ENCODE peak calls at places on chromosomes 16 and 17, in six cellular contexts. H is lower lobe of right lung, S is heart left ventricle, Z is adrenal gland, F is psoas muscle, N is mammary epithelial cell. I is an unnamed sample.
A peak's percentile ranks its signal among the peaks of the same experiment; 100 is the strongest.

GRCh38 chr17:75430159-75430748 is 24.8 kb upstream of the GRB2 start:
- DNase-seq in S (no peak), H (no peak), N (no peak), F (no peak), Z (no peak), I (no peak)

GRCh38 chr17:10790491-10791401 is 13.2 kb downstream of the TMEM238L start:
- DNase-seq in H (no peak), S (no peak), N (peak; percentile 40), Z (peak; percentile 38), F (no peak), I (no peak)

GRCh38 chr17:47848198-47848513 is 2.8 kb downstream of the SP6 start:
- DNase-seq in S (peak; percentile 7), H (no peak), Z (no peak), N (no peak), F (no peak), I (no peak)

GRCh38 chr16:85238233-85238647 is 126.0 kb upstream of the CIBAR2 start:
- DNase-seq in N (no peak), S (peak; percentile 63), H (peak; percentile 70), F (peak; percentile 84), Z (no peak), I (peak; percentile 94)

GRCh38 chr17:63702223-63702577 is 2.3 kb upstream of the LIMD2 start:
- DNase-seq in H (peak; percentile 59), Z (no peak), F (no peak), S (no peak), N (no peak), I (peak; percentile 76)

GRCh38 chr16:50683689-50684374 is 2.7 kb upstream of the SNX20 start:
- DNase-seq in Z (no peak), S (no peak), N (no peak), H (no peak), F (no peak), I (no peak)

GRCh38 chr17:49121696-49122292 is 10.8 kb upstream of the B4GALNT2 start:
- DNase-seq in Z (no peak), F (no peak), N (no peak), S (no peak), H (no peak), I (no peak)

GRCh38 chr17:27295945-27296344 is 2.0 kb downstream of the WSB1 start:
- DNase-seq in Z (no peak), H (no peak), N (no peak), S (no peak), F (no peak), I (no peak)

GRCh38 chr16:29943846-29944669 is 17.8 kb upstream of the TMEM219 start:
- DNase-seq in Z (peak; percentile 46), F (no peak), H (no peak), N (peak; percentile 97), S (no peak), I (no peak)

GRCh38 chr16:87541004-87541881 is 48.4 kb upstream of the ZCCHC14 start:
- DNase-seq in H (no peak), F (no peak), Z (no peak), S (peak; percentile 70), N (no peak), I (no peak)

GRCh38 chr17:2034157-2034556 is 4.2 kb downstream of the DPH1 start:
- DNase-seq in H (no peak), F (no peak), Z (no peak), N (no peak), S (no peak), I (no peak)

GRCh38 chr16:54345231-54345630 is 58.6 kb upstream of the IRX3 start:
- DNase-seq in F (no peak), Z (no peak), N (no peak), S (no peak), H (no peak), I (no peak)

GRCh38 chr17:75173526-75173925 is 9.2 kb downstream of the SUMO2 start:
- DNase-seq in N (no peak), F (no peak), H (peak; percentile 44), Z (no peak), S (no peak), I (no peak)

GRCh38 chr16:29007865-29008593 is 23.2 kb downstream of the LAT start:
- DNase-seq in F (no peak), Z (no peak), N (peak; percentile 68), S (no peak), H (no peak), I (no peak)

GRCh38 chr16:55734665-55735064 is 78.9 kb downstream of the SLC6A2 start:
- DNase-seq in H (no peak), F (no peak), S (no peak), Z (no peak), N (no peak), I (no peak)

GRCh38 chr17:1203111-1203966 is 23.6 kb upstream of the ABR start:
- DNase-seq in Z (peak; percentile 77), F (peak; percentile 82), H (peak; percentile 86), N (peak; percentile 53), S (peak; percentile 71), I (peak; percentile 90)

GRCh38 chr17:62093188-62094155 is 28.4 kb upstream of the MED13 start:
- DNase-seq in S (no peak), N (peak; percentile 96), F (no peak), H (no peak), Z (peak; percentile 19), I (no peak)

GRCh38 chr17:62902573-62903229 is 63.3 kb upstream of the TANC2 start:
- DNase-seq in Z (no peak), S (no peak), H (no peak), N (no peak), F (no peak), I (no peak)

GRCh38 chr17:38871992-38872605 is 2.2 kb downstream of the LASP1 start:
- DNase-seq in H (no peak), Z (no peak), S (no peak), N (no peak), F (no peak), I (no peak)

GRCh38 chr17:3030096-3030495 is 33.3 kb downstream of the OR1D5 start:
- DNase-seq in F (peak; percentile 38), Z (no peak), N (no peak), S (peak; percentile 38), H (peak; percentile 39), I (no peak)

GRCh38 chr17:888998-889401 is 90.6 kb downstream of the NXN start:
- DNase-seq in N (no peak), F (no peak), S (no peak), Z (no peak), H (no peak), I (no peak)

GRCh38 chr17:78925662-78926555 is 722 bp upstream of the TIMP2 start:
- DNase-seq in F (peak; percentile 88), S (peak; percentile 88), H (peak; percentile 83), N (no peak), Z (peak; percentile 54), I (peak; percentile 90)

GRCh38 chr16:57358527-57359095 is at the start of gene CCL22:
- DNase-seq in N (no peak), Z (no peak), S (no peak), F (no peak), H (no peak), I (peak; percentile 44)

GRCh38 chr16:27179500-27180072 is 23.7 kb upstream of the KDM8 start:
- DNase-seq in H (peak; percentile 91), S (peak; percentile 89), F (peak; percentile 91), Z (peak; percentile 78), N (peak; percentile 42), I (peak; percentile 92)

GRCh38 chr17:16952401-16952800 is 19.5 kb downstream of the TNFRSF13B start:
- DNase-seq in H (no peak), Z (no peak), S (no peak), N (no peak), F (peak; percentile 46), I (no peak)

GRCh38 chr17:5583426-5584382 is 605 bp downstream of the NLRP1 start:
- DNase-seq in H (peak; percentile 54), F (peak; percentile 58), S (peak; percentile 43), Z (no peak), N (no peak), I (no peak)

DNA sequence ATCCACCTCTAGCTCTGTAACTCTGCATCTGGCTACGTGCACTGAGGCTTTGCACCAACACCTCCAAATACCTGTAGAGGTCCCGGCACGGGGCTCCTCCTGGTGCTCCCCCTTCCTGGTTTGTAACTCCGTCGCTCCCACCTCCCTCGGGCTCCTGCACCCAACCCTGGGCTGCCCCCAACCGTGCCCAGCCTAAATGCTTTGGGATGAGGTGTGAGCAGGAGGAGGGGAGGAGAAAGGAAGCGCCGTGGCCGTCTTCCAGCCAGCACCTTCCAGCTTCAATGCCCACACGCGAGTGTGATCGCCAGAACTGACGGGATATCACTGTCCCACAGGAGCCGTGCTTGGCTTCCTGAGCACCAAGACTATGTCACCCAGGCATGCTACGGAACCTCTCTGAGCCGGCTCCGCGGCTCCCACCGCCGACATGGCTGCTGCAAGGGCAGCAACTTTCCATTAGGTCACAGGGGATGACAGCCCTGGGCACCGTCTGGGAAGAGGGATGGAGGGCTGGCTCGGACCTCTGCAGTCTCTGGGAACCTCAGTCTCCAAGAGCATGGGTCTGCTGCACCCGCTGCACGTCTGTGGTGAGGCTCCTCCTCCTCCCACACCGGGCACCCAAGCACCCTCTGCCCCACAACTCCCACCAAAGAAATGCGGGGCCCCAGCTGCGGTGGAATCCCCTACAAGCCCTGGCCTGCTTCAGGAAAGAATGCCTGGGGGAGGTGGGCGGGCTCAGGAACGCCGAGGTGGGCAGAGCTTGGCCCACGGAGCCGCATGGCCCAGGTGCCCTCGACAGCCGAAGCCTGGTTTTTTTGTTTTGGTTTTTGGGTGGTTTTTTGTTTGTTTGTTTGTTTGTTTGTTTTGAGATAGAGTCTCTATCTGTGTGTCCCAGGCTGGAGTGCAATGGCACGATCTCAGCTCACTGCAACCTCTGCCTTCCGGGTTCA is 6.4 kb upstream of the SLC38A10 start:
- DNase-seq in Z (no peak), H (no peak), S (no peak), F (no peak), N (peak; percentile 9), I (no peak)
- H3K4me3 ChIP-seq in Z (no peak overlapping the region), H (no peak overlapping the region), S (no peak overlapping the region), F (no peak overlapping the region), N (no peak overlapping the region), I (no peak overlapping the region)

GRCh38 chr17:34569591-34569990 is 9.8 kb upstream of the TMEM132E start:
- DNase-seq in H (no peak), S (no peak), N (no peak), F (no peak), Z (no peak), I (no peak)
- TF ChIP-seq CTCF in H (no peak), S (no peak), N (no peak), F (no peak), Z (no peak), I (no peak)

DNA sequence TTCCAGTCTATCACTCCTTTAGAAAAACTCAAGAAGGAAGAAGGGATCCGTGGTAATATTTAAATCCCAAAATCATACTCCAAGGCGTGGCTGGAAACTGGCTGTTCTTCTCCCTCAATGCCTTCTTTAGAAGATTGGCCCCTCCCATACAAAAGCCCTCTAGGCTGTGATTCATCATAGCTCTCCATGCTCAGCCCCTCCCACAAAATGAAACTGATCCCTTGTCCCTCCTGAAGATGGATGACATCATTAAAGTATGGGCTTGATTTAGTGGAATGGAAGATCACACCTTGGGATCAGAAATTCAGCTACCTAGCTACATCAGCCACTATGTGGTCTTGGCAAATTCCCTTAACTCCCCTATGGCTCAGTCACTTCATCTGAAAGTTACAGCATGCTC is 4.1 kb downstream of the GRIN2A start:
- DNase-seq in N (peak; percentile 67), F (no peak), S (no peak), Z (no peak), H (no peak), I (no peak)
- H3K4me3 ChIP-seq in N (no peak overlapping the region), F (no peak overlapping the region), S (no peak overlapping the region), Z (no peak overlapping the region), H (no peak overlapping the region), I (no peak overlapping the region)

DNA sequence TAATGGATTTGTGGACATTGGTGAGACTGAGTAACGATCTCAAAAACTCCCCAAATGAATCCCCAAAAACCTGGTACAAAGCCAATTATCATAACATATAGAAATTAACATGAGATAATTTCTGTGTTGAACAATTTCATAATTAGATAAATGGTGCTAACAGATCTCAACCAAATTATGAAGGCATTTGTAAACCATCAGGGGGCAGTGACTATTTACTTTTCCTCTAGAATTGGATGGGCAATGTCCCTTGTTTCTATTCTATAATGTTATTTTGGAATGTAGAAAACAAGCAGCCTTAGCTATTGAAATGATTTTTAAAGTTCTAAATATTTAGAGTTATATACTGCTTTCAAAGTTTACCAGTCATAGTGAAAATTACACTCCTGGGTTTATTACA is 57.8 kb downstream of the MYH10 start:
- DNase-seq in F (no peak), H (no peak), Z (no peak), S (no peak), N (no peak), I (no peak)
- TF ChIP-seq CTCF in F (peak; percentile 23), H (no peak), Z (peak; percentile 28), S (peak; percentile 31), N (peak; percentile 3), I (peak; percentile 21)

I was measured in kidney.